ENCODE peak calls at places on chromosomes 3 and 15, in five cellular contexts. S is astrocyte, Q is MM.1S, L is A673, F is neural progenitor cell. N is an unnamed sample. For H3K4me1, the result is how much of the 10 kb centered on the place peaks cover.

GRCh38 chr3:182007441-182007840 is 295.7 kb downstream of the SOX2 start:
- DNase-seq in S (peak), F (no peak), L (no peak), Q (no peak), N (no peak)

GRCh38 chr3:169453256-169454059 is 210.1 kb downstream of the MECOM start:
- DNase-seq in L (no peak), F (no peak), Q (no peak), S (no peak), N (no peak)

GRCh38 chr3:138114431-138114918 is 933 bp downstream of the DZIP1L start:
- DNase-seq in L (no peak), S (peak), Q (no peak), F (peak), N (no peak)

GRCh38 chr3:174242311-174243041 is 616.7 kb upstream of the NAALADL2 start:
- DNase-seq in Q (no peak), F (no peak), S (peak), L (no peak), N (no peak)

GRCh38 chr3:124621498-124621897 is 108.8 kb upstream of the UMPS start:
- DNase-seq in F (no peak), S (no peak), L (no peak), Q (no peak), N (no peak)

GRCh38 chr15:66027268-66027806 is 158.0 kb downstream of the RAB11A start:
- DNase-seq in Q (no peak), L (no peak), F (no peak), S (peak), N (no peak)

GRCh38 chr3:152197451-152197850 is 71.3 kb upstream of the MBNL1 start:
- DNase-seq in L (no peak), S (peak), Q (peak), F (no peak), N (no peak)

GRCh38 chr3:105353485-105354161 is 13.1 kb upstream of the ALCAM start:
- DNase-seq in F (peak), Q (no peak), S (peak), L (no peak), N (no peak)

GRCh38 chr15:98292442-98293240 is 332.1 kb downstream of the ARRDC4 start:
- DNase-seq in S (no peak), Q (peak), F (peak), L (peak), N (peak)

GRCh38 chr3:66149269-66149668 is 71.5 kb upstream of the SLC25A26 start:
- DNase-seq in L (no peak), Q (no peak), F (no peak), S (peak), N (no peak)

GRCh38 chr3:150868282-150868681 is 37.0 kb downstream of the MINDY4B start:
- DNase-seq in S (no peak), F (no peak), Q (no peak), L (no peak), N (no peak)

GRCh38 chr3:15512173-15512572 is 9.3 kb downstream of the COLQ start:
- DNase-seq in S (peak), L (no peak), Q (no peak), F (peak), N (no peak)

GRCh38 chr3:107117922-107118576 is 259.2 kb upstream of the CCDC54 start:
- DNase-seq in F (peak), Q (peak), L (peak), S (peak), N (peak)

GRCh38 chr3:146177072-146177936 is 16.3 kb upstream of the PLOD2 start:
- DNase-seq in F (no peak), Q (no peak), S (no peak), L (no peak), N (no peak)

GRCh38 chr15:81196576-81197254 is at the start of gene IL16:
- DNase-seq in L (no peak), S (no peak), F (no peak), Q (no peak), N (no peak)

GRCh38 chr3:99134996-99135395 is 233.5 kb upstream of the DCBLD2 start:
- DNase-seq in L (no peak), F (no peak), Q (no peak), S (no peak), N (no peak)

GRCh38 chr15:35757790-35758189 is 211.8 kb upstream of the DPH6 start:
- DNase-seq in L (no peak), F (no peak), S (no peak), Q (no peak), N (no peak)

GRCh38 chr3:18423401-18424212 is 1.5 kb downstream of the SATB1 start:
- DNase-seq in F (peak), Q (peak), L (peak), S (peak), N (peak)

GRCh38 chr15:75302318-75302717 is 19.7 kb downstream of the GOLGA6D start:
- DNase-seq in L (no peak), Q (no peak), F (no peak), S (no peak), N (no peak)

GRCh38 chr3:76753599-76753998 is 286.3 kb upstream of the ROBO2 start:
- DNase-seq in Q (peak), L (peak), S (no peak), F (no peak), N (no peak)

GRCh38 chr3:93981649-93982048 is 1.7 kb downstream of the ARL13B start:
- DNase-seq in S (no peak), L (no peak), Q (no peak), F (no peak), N (no peak)

GRCh38 chr3:42729404-42730145 is 27.0 kb upstream of the HHATL start:
- DNase-seq in S (no peak), L (no peak), Q (no peak), F (no peak), N (no peak)

GRCh38 chr3:169694117-169694516 is 30.6 kb upstream of the MECOM start:
- DNase-seq in Q (no peak), S (peak), L (peak), F (peak), N (no peak)

GRCh38 chr3:117131259-117131658 is 421.7 kb downstream of the TUSC7 start:
- DNase-seq in F (no peak), L (no peak), S (no peak), Q (no peak), N (no peak)

GRCh38 chr3:9727743-9728142 is 3.8 kb upstream of the BRPF1 start:
- DNase-seq in Q (no peak), S (no peak), F (no peak), L (no peak), N (no peak)

GRCh38 chr15:51647128-51647562 is 24.6 kb upstream of the DMXL2 start:
- DNase-seq in F (no peak), L (peak), S (peak), Q (no peak), N (no peak)

GRCh38 chr15:57892181-57892580 is 173.3 kb downstream of the ALDH1A2 start:
- DNase-seq in F (no peak), Q (no peak), S (no peak), L (no peak), N (no peak)

GRCh38 chr3:143973352-143974021 is 1.9 kb downstream of the DIPK2A start:
- DNase-seq in Q (no peak), S (no peak), L (no peak), F (peak), N (peak)

GRCh38 chr15:43932907-43933306 is 106.1 kb downstream of the WDR76 start:
- DNase-seq in S (no peak), L (no peak), F (no peak), Q (no peak), N (no peak)

GRCh38 chr3:129695203-129695602 is 88.7 kb upstream of the PLXND1 start:
- DNase-seq in S (no peak), L (no peak), Q (no peak), F (no peak), N (no peak)

GRCh38 chr3:188901126-188901525 is 270.6 kb upstream of the TPRG1 start:
- DNase-seq in S (peak), F (no peak), Q (no peak), L (no peak), N (no peak)

GRCh38 chr15:84034831-84035753 is 200.5 kb upstream of the GOLGA6L4 start:
- DNase-seq in L (peak), S (peak), Q (peak), F (peak), N (no peak)

GRCh38 chr3:56962200-56962599 is 98.3 kb upstream of the SPATA12 start:
- DNase-seq in F (no peak), Q (peak), L (no peak), S (no peak), N (no peak)

GRCh38 chr15:92625297-92625980 is 30.1 kb downstream of the FAM174B start:
- DNase-seq in Q (peak), S (peak), L (no peak), F (no peak), N (no peak)

GRCh38 chr15:34628577-34629152 is 45.2 kb upstream of the GOLGA8B start:
- DNase-seq in Q (no peak), L (no peak), S (peak), F (no peak), N (no peak)

GRCh38 chr3:113211370-113212154 is at the start of gene BOC:
- DNase-seq in F (peak), S (peak), L (peak), Q (peak), N (no peak)

GRCh38 chr3:130895690-130896089 is 1.8 kb downstream of the ATP2C1 start:
- DNase-seq in S (no peak), L (no peak), Q (no peak), F (no peak), N (no peak)

GRCh38 chr15:71304681-71305080 is 189.4 kb downstream of the THSD4 start:
- DNase-seq in F (no peak), L (no peak), S (no peak), Q (no peak), N (no peak)
- H3K4me1 ChIP-seq in F (under half), L (under half), S (under half), Q (under half), N (under half)

GRCh38 chr3:127735767-127736693 is 63.3 kb downstream of the ABTB1 start:
- DNase-seq in F (no peak), Q (peak), L (peak), S (peak), N (no peak)

GRCh38 chr3:127734181-127734720 is 61.5 kb downstream of the ABTB1 start:
- DNase-seq in F (no peak), L (no peak), Q (no peak), S (no peak), N (no peak)

GRCh38 chr3:127733781-127734180 is 61.0 kb downstream of the ABTB1 start:
- DNase-seq in L (peak), Q (no peak), F (no peak), S (no peak), N (no peak)

GRCh38 chr3:127732879-127733350 is 60.2 kb downstream of the ABTB1 start:
- DNase-seq in S (peak), Q (no peak), F (no peak), L (no peak), N (no peak)

DNA sequence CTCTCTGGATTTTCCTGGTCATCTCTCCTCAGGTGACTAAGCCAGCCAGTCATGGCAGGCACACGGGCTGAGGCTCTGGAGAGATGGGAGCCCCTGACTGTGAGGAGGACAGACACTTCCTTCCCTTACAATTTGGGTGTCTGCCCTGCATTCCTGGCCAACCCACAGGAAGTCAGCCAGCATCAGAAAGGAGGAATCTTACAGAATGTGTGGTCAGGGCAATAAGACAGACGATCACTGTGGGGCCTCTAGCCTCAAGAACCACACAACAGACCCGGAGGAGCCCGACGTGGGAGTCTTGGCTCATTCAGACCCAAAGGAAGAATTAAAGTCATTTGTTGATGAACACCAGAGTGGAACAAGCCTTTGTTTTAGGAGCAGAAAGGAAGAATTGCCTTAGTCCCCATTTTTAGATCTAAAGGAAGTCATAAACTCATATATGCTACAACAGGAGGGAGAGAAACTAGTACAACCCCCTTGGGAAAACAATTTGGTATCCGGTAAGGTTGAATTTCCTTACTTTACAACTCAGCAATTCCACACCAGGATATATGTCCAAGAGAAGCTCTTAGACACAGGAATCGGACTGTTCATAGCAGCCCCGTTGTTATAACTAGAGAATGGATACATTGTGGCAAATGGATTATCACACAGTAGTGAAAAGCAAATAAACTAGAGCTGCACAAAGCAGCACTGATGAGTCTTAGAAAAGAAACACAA is 62.2 kb downstream of the ABTB1 start:
- DNase-seq in L (peak), F (no peak), S (peak), Q (peak), N (no peak)
- TF ChIP-seq EZH2 in L (no peak), F (no peak), S (no peak), Q (no peak), N (no peak)

GRCh38 chr3:118636841-118637240 is 397.8 kb downstream of the IGSF11 start:
- DNase-seq in L (peak), S (no peak), F (peak), Q (no peak), N (no peak)
- TF ChIP-seq CTCF in L (peak), S (no peak), F (peak), Q (no peak), N (peak)

DNA sequence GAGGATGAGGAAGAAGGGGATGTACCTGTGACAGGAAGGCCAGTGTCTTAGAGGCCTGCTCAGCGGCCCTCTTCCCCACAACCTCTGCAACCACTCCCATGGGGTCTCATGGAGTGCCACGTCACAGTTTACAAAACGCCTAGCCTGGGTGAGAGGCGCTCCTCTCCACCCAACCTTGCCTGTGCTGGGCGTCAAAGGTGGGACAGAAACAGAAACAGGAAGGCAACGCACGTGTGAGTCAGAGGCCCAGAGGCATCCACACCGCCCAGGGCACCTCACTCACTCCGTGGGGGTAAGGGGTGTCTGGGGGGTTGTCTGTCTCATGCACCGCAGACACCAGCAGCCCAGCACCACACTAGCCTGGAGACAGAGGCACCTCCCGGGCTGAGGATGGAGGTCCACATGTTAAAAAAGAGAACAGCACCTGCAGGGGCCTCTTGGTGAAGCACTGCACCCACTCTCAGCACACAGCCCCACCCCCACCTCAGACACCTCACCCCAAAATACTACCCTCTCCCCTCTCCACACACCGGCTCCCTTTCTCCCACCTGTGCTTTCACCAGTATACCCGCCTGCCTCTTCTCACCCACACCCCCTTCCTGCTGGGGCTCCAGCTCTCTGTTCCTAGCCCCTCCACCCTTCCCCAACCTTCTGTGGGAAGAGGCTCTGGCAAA is 4.7 kb upstream of the CALML4 start:
- DNase-seq in F (no peak), L (no peak), S (no peak), Q (no peak), N (no peak)
- H3K4me1 ChIP-seq in F (under half), L (under half), S (under half), Q (half or more), N (under half)

GRCh38 chr3:97256060-97256459 is 441.7 kb downstream of the EPHA6 start:
- DNase-seq in Q (no peak), F (no peak), S (no peak), L (no peak), N (no peak)
- TF ChIP-seq EZH2 in Q (no peak), F (no peak), S (no peak), L (no peak), N (no peak)

GRCh38 chr3:5136619-5137429 is 14.7 kb downstream of the ARL8B start:
- DNase-seq in F (peak), L (peak), S (peak), Q (peak), N (peak)
- TF ChIP-seq CTCF in F (peak), L (peak), S (peak), Q (peak), N (peak)

GRCh38 chr15:31255732-31256384 is 70.8 kb upstream of the KLF13 start:
- DNase-seq in S (no peak), L (no peak), Q (peak), F (no peak), N (no peak)
- H3K4me1 ChIP-seq in S (under half), L (under half), Q (under half), F (under half), N (under half)